ENCODE peak calls at places on chromosomes 12 and 14, in nine cellular contexts. I is tibial artery, H is Calu3, S is AG04450, Q is cardiac fibroblast, P is left ventricle myocardium inferior, W is A549, L is HFFc6, R is type B pancreatic cell. A is an unnamed sample.

GRCh38 chr12:1369942-1370620 is 224.3 kb downstream of the FBXL14 start:
- DNase-seq in W (no peak), P (no peak), S (no peak), R (no peak), L (no peak), Q (no peak), I (no peak), H (no peak), A (no peak)

GRCh38 chr12:93766802-93767523 is 89.8 kb downstream of the CRADD start:
- DNase-seq in S (no peak), I (no peak), H (peak; percentile 40), R (no peak), Q (peak; percentile 91), W (peak; percentile 53), L (peak; percentile 78), P (no peak), A (no peak)

GRCh38 chr12:111160350-111161142 is 208.3 kb downstream of the PHETA1 start:
- DNase-seq in Q (no peak), I (no peak), H (no peak), S (no peak), R (no peak), L (no peak), P (no peak), W (no peak), A (no peak)

GRCh38 chr12:53096089-53096741 is 1.3 kb upstream of the IGFBP6 start:
- DNase-seq in Q (peak; percentile 88), S (peak; percentile 46), W (no peak), R (no peak), H (no peak), L (peak; percentile 59), I (peak; percentile 94), P (peak; percentile 82), A (peak; percentile 94)

GRCh38 chr14:99244960-99245340 is 27.0 kb downstream of the BCL11B start:
- DNase-seq in W (no peak), I (no peak), Q (no peak), P (no peak), S (no peak), H (no peak), L (no peak), R (no peak), A (no peak)

GRCh38 chr12:28424965-28425364 is 234.7 kb downstream of the CCDC91 start:
- DNase-seq in I (no peak), Q (peak; percentile 95), S (no peak), P (peak; percentile 23), L (no peak), R (no peak), W (no peak), H (peak; percentile 54), A (no peak)

GRCh38 chr12:10590976-10591375 is 22.4 kb downstream of the MAGOHB start:
- DNase-seq in R (no peak), I (no peak), H (no peak), S (no peak), P (no peak), Q (no peak), L (no peak), W (no peak), A (no peak)

GRCh38 chr14:51157012-51157411 is 62.1 kb upstream of the TRIM9 start:
- DNase-seq in Q (peak; percentile 57), L (no peak), W (peak; percentile 22), R (no peak), S (no peak), H (no peak), I (no peak), P (no peak), A (no peak)

GRCh38 chr14:90816686-90817436 is 631 bp upstream of the TTC7B start:
- DNase-seq in P (no peak), S (no peak), W (no peak), H (no peak), L (no peak), Q (no peak), R (no peak), I (no peak), A (no peak)

GRCh38 chr12:124829008-124829707 is 34.5 kb downstream of the SCARB1 start:
- DNase-seq in W (peak; percentile 84), I (no peak), Q (peak; percentile 77), L (peak; percentile 96), P (no peak), H (peak; percentile 60), S (peak; percentile 36), R (no peak), A (no peak)

GRCh38 chr12:103672401-103673119 is 85.5 kb downstream of the STAB2 start:
- DNase-seq in P (no peak), L (no peak), S (no peak), Q (no peak), I (no peak), H (peak; percentile 19), R (no peak), W (no peak), A (no peak)

GRCh38 chr12:69007858-69008314 is 74.9 kb upstream of the CPM start:
- DNase-seq in I (no peak), L (no peak), P (no peak), R (no peak), S (no peak), H (no peak), W (no peak), Q (no peak), A (no peak)

GRCh38 chr14:51774209-51774608 is 86.2 kb upstream of the GNG2 start:
- DNase-seq in W (no peak), Q (no peak), L (no peak), S (no peak), I (no peak), H (no peak), P (no peak), R (no peak), A (no peak)

GRCh38 chr12:107441906-107442305 is 243.7 kb upstream of the PWP1 start:
- DNase-seq in P (no peak), R (no peak), I (no peak), Q (peak; percentile 27), S (no peak), H (no peak), W (no peak), L (no peak), A (no peak)

GRCh38 chr14:22487941-22488340 is 101.1 kb downstream of the DAD1 start:
- DNase-seq in I (no peak), R (no peak), L (no peak), P (no peak), W (no peak), H (no peak), Q (no peak), S (no peak), A (no peak)

GRCh38 chr14:89215166-89215940 is 201.7 kb downstream of the FOXN3 start:
- DNase-seq in Q (peak; percentile 10), W (no peak), R (no peak), H (no peak), L (no peak), I (no peak), P (no peak), S (no peak), A (no peak)

GRCh38 chr14:89217876-89218275 is 199.2 kb downstream of the FOXN3 start:
- DNase-seq in H (no peak), Q (no peak), W (no peak), I (no peak), S (no peak), L (no peak), R (no peak), P (no peak), A (no peak)

GRCh38 chr14:89212386-89213235 is 204.4 kb downstream of the FOXN3 start:
- DNase-seq in I (no peak), Q (no peak), W (no peak), R (no peak), P (no peak), S (no peak), L (no peak), H (no peak), A (no peak)

GRCh38 chr14:89219056-89219455 is 198.0 kb downstream of the FOXN3 start:
- DNase-seq in W (no peak), Q (no peak), P (no peak), I (no peak), R (no peak), H (no peak), S (no peak), L (no peak), A (no peak)

DNA sequence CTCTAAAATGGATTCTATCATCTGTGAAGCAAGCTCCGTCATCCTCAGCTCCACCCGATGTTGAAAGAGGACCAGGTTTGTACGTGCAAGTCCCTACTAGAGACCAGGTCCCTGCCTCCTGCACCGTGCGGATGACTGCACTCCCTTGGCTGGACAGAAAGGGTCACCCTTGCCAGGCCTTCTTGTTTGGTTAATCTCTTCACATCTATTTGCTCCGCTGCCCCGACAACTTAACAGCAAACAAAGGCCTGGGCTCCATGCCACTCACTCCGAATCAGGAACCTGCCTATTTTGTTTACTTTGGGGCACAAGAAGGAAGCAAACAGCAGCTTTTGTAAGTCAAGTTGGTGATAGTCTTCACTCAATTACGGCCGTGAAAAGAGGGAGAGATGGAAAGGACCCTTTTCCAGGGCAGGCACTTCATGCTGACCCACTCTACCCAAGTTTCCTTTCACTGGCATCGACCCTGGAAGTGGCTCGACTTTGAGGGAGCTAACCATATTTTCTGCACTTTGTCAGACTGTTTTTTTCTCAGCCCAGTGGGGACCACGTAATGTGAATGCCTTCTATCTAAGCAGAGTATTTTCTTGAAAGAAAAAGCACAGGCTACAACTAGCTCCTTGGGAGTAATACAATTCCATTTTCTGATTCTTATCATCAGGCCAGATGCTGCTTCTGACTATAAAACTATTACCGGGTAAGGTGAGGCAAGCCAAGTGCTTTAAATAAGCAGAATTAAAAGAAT is 202.6 kb downstream of the FOXN3 start:
- DNase-seq in Q (peak; percentile 19), S (no peak), W (peak; percentile 49), R (no peak), I (peak; percentile 88), P (peak; percentile 73), L (no peak), H (peak; percentile 43), A (no peak)
- TF ChIP-seq CTCF in Q (no peak), S (no peak), W (no peak), R (no peak), I (peak; percentile 12), P (peak; percentile 36), L (no peak), H (no peak), A (no peak)

DNA sequence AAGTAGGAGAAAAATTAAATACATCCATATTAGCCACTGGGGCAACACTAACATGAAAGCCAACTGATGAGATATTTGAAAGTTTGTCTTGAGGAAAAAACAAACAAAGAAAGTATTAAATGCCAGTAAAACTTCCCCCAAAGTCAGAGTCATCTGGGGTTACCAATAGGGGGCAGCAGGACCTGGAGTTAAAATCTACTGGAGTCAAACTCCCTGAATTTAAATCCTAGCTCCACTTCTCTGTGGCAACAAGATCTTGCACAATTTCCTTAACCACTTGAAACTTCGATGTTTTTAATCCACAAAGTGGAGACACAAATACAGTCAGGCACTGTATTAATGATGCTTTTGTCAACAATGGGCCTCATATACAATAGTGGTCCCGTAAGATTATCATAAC is 14.4 kb downstream of the PLEKHG7 start:
- DNase-seq in S (no peak), W (no peak), P (no peak), Q (peak; percentile 77), H (peak; percentile 12), I (no peak), R (no peak), L (peak; percentile 24), A (no peak)
- TF ChIP-seq CTCF in S (peak; percentile 43), W (peak; percentile 14), P (peak; percentile 46), Q (peak; percentile 58), H (no peak), I (no peak), R (peak; percentile 53), L (peak; percentile 78), A (no peak)

GRCh38 chr12:123645851-123646250 is 12.2 kb downstream of the GTF2H3 start:
- DNase-seq in Q (no peak), W (no peak), R (no peak), I (no peak), H (no peak), P (no peak), S (no peak), L (no peak), A (no peak)
- TF ChIP-seq CTCF in Q (no peak), W (no peak), R (no peak), I (no peak), H (no peak), P (no peak), S (no peak), L (no peak), A (no peak)

GRCh38 chr12:59650594-59651229 is 54.9 kb downstream of the SLC16A7 start:
- DNase-seq in S (no peak), H (peak; percentile 35), Q (peak; percentile 36), P (no peak), W (no peak), R (no peak), L (peak; percentile 9), I (no peak), A (no peak)
- TF ChIP-seq CTCF in S (peak; percentile 14), H (no peak), Q (peak; percentile 3), P (peak; percentile 25), W (no peak), R (no peak), L (no peak), I (no peak), A (no peak)